ENCODE peak calls at places on chromosomes 4 and X, in six cellular contexts. X is sigmoid colon, S is upper lobe of left lung, P is PC-9, V is mucosa of descending colon, Z is astrocyte of the spinal cord. T is an unnamed sample.

GRCh38 chrX:124501566-124501965 is 155.2 kb downstream of the SH2D1A start:
- DNase-seq in Z (no peak), S (no peak), X (no peak), V (no peak), P (no peak), T (no peak)

GRCh38 chrX:21966866-21967265 is 26.4 kb downstream of the SMS start:
- DNase-seq in S (no peak), V (no peak), X (no peak), Z (no peak), P (no peak), T (no peak)

GRCh38 chr4:86043755-86044592 is 315.9 kb downstream of the MAPK10 start:
- DNase-seq in Z (peak), S (no peak), V (no peak), P (no peak), X (no peak), T (no peak)

GRCh38 chr4:93312299-93312698 is 516.3 kb upstream of the ATOH1 start:
- DNase-seq in S (no peak), X (no peak), V (no peak), Z (no peak), P (no peak), T (no peak)

GRCh38 chr4:148163011-148163410 is 279.2 kb downstream of the NR3C2 start:
- DNase-seq in X (no peak), V (no peak), P (no peak), Z (no peak), S (no peak), T (no peak)

GRCh38 chr4:7171191-7171900 is 21.0 kb upstream of the SORCS2 start:
- DNase-seq in V (no peak), Z (no peak), P (no peak), X (peak), S (peak), T (no peak)

GRCh38 chr4:128688025-128688721 is 121.3 kb upstream of the JADE1 start:
- DNase-seq in P (no peak), V (no peak), S (no peak), Z (no peak), X (no peak), T (no peak)

GRCh38 chr4:125169192-125169591 is 145.6 kb upstream of the FAT4 start:
- DNase-seq in S (no peak), P (no peak), V (no peak), X (no peak), Z (no peak), T (no peak)

GRCh38 chr4:20384456-20384855 is 132.8 kb downstream of the SLIT2 start:
- DNase-seq in P (no peak), V (no peak), S (no peak), Z (no peak), X (no peak), T (no peak)

GRCh38 chr4:73308286-73308685 is 49.7 kb upstream of the ANKRD17 start:
- DNase-seq in S (no peak), V (no peak), X (no peak), P (no peak), Z (peak), T (no peak)

GRCh38 chr4:137794779-137795178 is 262.5 kb upstream of the PCDH18 start:
- DNase-seq in V (no peak), S (no peak), P (no peak), X (no peak), Z (peak), T (no peak)

GRCh38 chr4:69594382-69594781 is 45.1 kb downstream of the UGT2A2 start:
- DNase-seq in X (no peak), Z (no peak), S (no peak), V (no peak), P (no peak), T (no peak)

GRCh38 chr4:153432971-153433752 is 33.0 kb upstream of the TMEM131L start:
- DNase-seq in Z (peak), X (peak), V (peak), S (peak), P (peak), T (peak)
- TF ChIP-seq CTCF in Z (peak), X (peak), V (peak), S (peak), P (peak), T (peak)

DNA sequence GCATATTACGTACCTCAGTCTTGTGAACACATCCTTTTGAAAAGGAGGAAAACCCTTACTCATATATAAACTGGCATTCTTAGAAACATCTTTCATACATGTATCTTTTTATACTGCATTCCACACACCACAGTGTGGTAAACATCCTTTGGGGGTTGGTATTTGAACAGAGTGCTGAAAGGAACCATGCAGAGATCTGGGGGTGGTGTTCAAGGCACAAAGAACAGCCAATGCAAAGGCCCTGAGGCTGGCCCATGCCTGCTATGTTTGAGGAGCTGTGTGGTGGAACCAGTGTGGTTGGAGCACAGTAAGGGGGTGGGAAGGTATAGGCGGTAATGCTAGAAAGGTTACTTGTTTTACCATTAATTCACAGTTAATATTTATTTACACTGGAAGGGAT is 2.0 kb downstream of the ELK1 start:
- DNase-seq in V (no peak), S (no peak), X (no peak), P (no peak), Z (peak), T (no peak)
- H3K4me3 ChIP-seq in V (no peak), S (no peak), X (no peak), P (no peak), Z (no peak), T (no peak)

DNA sequence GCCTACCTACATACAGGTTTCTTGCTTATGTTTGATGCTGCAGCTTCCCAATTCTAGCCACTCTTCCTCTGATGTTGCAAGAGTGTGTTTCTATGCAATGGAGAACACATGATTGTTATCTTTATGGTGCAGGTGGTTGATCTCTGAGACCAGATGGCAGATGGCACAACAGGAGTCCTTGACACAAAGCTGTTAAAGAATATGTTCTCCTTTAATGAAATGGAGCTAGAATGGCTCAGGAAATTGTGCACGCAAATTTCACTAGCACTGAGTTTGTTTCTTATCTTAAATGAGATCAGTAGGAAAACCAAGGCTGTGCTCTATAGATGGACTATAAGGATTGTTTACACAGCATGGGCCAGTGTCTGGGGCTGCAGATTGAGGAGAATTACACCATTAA is 29.9 kb upstream of the TTC29 start:
- DNase-seq in X (no peak), Z (no peak), V (no peak), P (no peak), S (no peak), T (no peak)
- TF ChIP-seq CTCF in X (no peak), Z (no peak), V (no peak), P (no peak), S (no peak), T (no peak)

DNA sequence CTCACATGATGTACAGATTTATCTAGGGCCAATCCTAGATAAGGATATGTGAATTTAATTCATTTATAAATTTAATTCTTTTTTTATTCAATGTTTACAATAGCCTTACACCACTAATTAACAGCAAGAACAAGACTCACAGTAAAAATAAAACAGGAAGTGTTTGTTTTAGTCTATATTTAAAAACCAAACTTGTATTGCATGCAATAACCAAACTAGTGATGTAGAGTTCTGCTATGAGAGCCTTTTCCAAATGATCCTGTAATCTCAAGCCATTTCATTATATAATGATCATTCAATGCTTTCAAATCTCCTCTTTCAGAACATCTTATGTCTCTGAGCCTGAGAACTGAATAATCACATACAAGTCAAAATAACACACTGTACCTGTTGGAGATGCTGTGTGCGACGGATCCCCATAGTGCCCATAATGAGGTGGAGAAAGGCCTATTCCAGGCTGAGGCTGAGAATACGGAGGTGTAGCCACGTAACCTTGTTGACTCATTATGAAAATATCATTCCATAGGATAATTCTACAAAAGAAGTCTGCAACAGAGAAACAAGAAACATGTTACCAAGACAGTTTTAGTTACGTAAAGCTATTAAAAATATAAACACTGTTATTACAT is 2.6 kb downstream of the SEC24D start:
- DNase-seq in Z (no peak), V (no peak), S (no peak), X (no peak), P (no peak), T (no peak)
- H3K4me3 ChIP-seq in Z (no peak), V (no peak), S (no peak), X (no peak), P (no peak), T (peak)

GRCh38 chrX:86171366-86171765 is 23.1 kb downstream of the DACH2 start:
- DNase-seq in S (no peak), P (no peak), X (no peak), Z (peak), V (no peak), T (no peak)
- TF ChIP-seq CTCF in S (no peak), P (peak), X (no peak), Z (peak), V (no peak), T (peak)

GRCh38 chr4:40210776-40211175 is 13.9 kb downstream of the RHOH start:
- DNase-seq in X (no peak), Z (no peak), P (no peak), V (no peak), S (no peak), T (no peak)
- H3K4me3 ChIP-seq in X (no peak), Z (no peak), P (no peak), V (no peak), S (no peak), T (peak)

DNA sequence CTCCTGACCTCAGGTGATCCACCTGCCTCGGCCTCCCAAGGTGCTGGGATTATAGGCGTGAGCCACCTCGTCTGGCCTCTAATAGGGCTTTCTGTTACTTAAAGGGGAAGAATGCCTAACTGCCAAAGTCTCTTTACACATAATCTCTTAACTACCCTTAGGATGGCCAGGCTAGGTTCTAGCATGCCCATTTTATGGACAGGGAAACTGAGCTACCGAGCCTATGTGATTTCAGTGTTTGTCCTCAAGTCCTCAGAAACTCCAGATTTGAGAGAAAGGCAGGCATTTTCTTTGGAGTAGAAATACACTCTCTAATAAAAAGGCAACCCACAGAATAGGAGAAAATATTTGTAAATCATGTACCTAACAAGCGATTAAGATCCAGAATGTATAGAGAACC is 12.4 kb upstream of the GLOD5 start:
- DNase-seq in X (no peak), Z (no peak), S (no peak), P (no peak), V (no peak), T (no peak)
- TF ChIP-seq CTCF in X (no peak), Z (no peak), S (no peak), P (no peak), V (no peak), T (no peak)

GRCh38 chrX:20140410-20140809 is 1.2 kb downstream of the EIF1AX start:
- DNase-seq in P (no peak), Z (no peak), V (no peak), X (no peak), S (no peak), T (no peak)
- H3K4me3 ChIP-seq in P (peak), Z (peak), V (no peak), X (peak), S (peak), T (peak)

GRCh38 chr4:123488916-123489315 is 92.3 kb downstream of the SPRY1 start:
- DNase-seq in P (peak), V (no peak), S (no peak), Z (peak), X (no peak), T (no peak)
- TF ChIP-seq CTCF in P (no peak), V (no peak), S (no peak), Z (no peak), X (no peak), T (no peak)

GRCh38 chrX:129980043-129980442 is 2.4 kb upstream of the BCORL1 start:
- DNase-seq in S (peak), V (peak), Z (no peak), P (no peak), X (peak), T (peak)
- H3K4me3 ChIP-seq in S (peak), V (no peak), Z (no peak), P (no peak), X (no peak), T (peak)

T was measured in GM06990.